ENCODE peak calls at places on chromosomes 4 and X, in ten cellular contexts. U, D, M, L, Q, O, T, K, A and X are unnamed samples.

GRCh38 chr4:188783160-188783559 is 643.9 kb downstream of the TRIML1 start:
- DNase-seq in L (no peak), Q (no peak), K (no peak), O (no peak), D (no peak), M (no peak), T (no peak), A (no peak), U (no peak), X (no peak)

GRCh38 chrX:110863883-110864282 is 68.3 kb upstream of the CHRDL1 start:
- DNase-seq in K (no peak), M (no peak), O (no peak), U (no peak), L (no peak), T (no peak), D (no peak), Q (no peak), A (no peak), X (no peak)

GRCh38 chrX:41789374-41789773 is 65.4 kb downstream of the GPR82 start:
- DNase-seq in A (no peak), K (no peak), O (no peak), D (no peak), T (no peak), U (no peak), L (no peak), M (no peak), Q (peak), X (no peak)

GRCh38 chrX:146615807-146616206 is 193.8 kb upstream of the CXorf51B start:
- DNase-seq in D (no peak), M (no peak), O (no peak), T (no peak), L (no peak), U (no peak), K (no peak), Q (no peak), A (no peak), X (no peak)

GRCh38 chr4:25368315-25368714 is 8.7 kb upstream of the ANAPC4 start:
- DNase-seq in Q (no peak), U (no peak), L (no peak), D (no peak), M (no peak), O (no peak), A (no peak), T (no peak), K (no peak), X (no peak)

GRCh38 chr4:87317527-87317926 is 5.2 kb downstream of the HSD17B13 start:
- DNase-seq in Q (peak), D (no peak), T (no peak), L (no peak), U (no peak), A (no peak), K (peak), O (no peak), M (peak), X (no peak)

GRCh38 chr4:13537011-13537831 is 7.1 kb downstream of the NKX3-2 start:
- DNase-seq in K (no peak), L (no peak), U (no peak), Q (no peak), A (no peak), M (no peak), O (no peak), T (no peak), D (peak), X (no peak)

GRCh38 chrX:104270212-104270611 is 15.5 kb upstream of the ESX1 start:
- DNase-seq in L (no peak), U (no peak), O (no peak), K (no peak), D (no peak), M (no peak), Q (no peak), A (no peak), T (no peak), X (no peak)

GRCh38 chr4:106315476-106315967 is 487 bp downstream of the TBCK start:
- DNase-seq in K (peak), D (peak), T (no peak), O (no peak), A (peak), Q (peak), L (peak), M (peak), U (no peak), X (peak)

DNA sequence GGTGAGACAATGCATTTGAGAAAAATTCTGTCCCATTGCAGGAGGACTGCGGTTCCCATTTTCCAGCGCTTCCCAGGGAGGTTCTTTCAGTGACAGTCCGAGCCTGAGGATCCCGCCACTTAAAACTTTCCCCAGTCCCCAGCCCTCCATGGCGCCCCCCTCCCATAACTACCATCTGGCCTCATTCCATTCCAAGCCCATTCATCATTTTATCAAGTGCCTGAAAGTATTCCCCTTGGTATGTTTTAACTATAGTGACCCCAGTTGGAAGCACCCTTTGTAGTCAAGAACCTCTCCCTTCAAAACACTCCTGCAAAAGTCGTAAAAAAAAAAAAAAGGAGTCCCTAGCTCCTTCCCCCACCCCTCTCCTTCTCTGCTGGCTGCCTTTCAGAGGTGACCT is 1.2 kb downstream of the RASL11B start:
- DNase-seq in D (no peak), Q (no peak), K (no peak), U (no peak), L (no peak), O (no peak), M (no peak), A (no peak), T (no peak), X (no peak)
- H3K4me3 ChIP-seq in D (no peak), Q (no peak), K (no peak), U (peak), L (no peak), O (no peak), M (no peak), A (no peak), T (peak), X (no peak)

GRCh38 chr4:146333895-146334262 is 119.5 kb downstream of the REELD1 start:
- DNase-seq in K (no peak), T (no peak), A (no peak), L (no peak), U (no peak), D (no peak), M (no peak), Q (no peak), O (no peak), X (no peak)
- H3K4me3 ChIP-seq in K (no peak), T (no peak), A (no peak), L (no peak), U (no peak), D (no peak), M (no peak), Q (no peak), O (peak), X (peak)

DNA sequence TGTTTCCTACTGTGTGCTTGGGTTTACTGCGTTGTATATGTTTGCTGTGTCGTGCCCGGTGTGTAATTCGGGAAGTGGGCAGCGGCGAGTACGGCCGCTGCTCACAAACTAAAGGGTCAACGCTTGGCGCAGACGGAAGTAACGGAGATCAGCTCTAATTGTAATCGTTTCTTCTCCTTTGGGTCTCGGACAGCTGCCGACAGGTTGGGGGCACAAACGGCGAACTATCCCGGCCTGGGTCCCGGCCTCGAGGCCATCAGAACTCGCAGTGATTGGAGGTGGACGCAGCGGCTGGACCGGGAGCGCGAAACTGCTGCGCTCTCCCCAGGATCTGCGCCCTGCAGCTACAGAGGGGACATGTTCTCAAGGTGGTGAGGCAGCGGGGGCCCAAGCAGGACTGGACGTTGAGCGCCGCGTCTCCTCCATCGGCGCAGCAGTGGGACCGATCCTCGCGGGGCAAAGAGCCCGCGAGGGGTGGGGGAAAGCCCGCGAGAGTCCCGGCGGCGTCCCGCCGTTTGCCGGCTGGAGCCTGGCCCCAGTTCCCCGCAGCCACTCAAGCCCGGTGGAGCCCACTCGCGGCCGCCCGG is 516 bp upstream of the ZIC3 start:
- DNase-seq in T (no peak), D (no peak), U (no peak), K (no peak), Q (no peak), O (no peak), A (no peak), M (no peak), L (no peak), X (no peak)
- H3K4me3 ChIP-seq in T (peak), D (no peak), U (peak), K (no peak), Q (no peak), O (peak), A (peak), M (no peak), L (no peak), X (peak)

GRCh38 chr4:183100827-183101226 is 1.8 kb downstream of the WWC2 start:
- DNase-seq in U (no peak), Q (no peak), O (no peak), D (no peak), A (no peak), M (peak), K (no peak), T (no peak), L (no peak), X (no peak)
- H3K4me3 ChIP-seq in U (peak), Q (peak), O (peak), D (no peak), A (peak), M (peak), K (peak), T (peak), L (peak), X (peak)

DNA sequence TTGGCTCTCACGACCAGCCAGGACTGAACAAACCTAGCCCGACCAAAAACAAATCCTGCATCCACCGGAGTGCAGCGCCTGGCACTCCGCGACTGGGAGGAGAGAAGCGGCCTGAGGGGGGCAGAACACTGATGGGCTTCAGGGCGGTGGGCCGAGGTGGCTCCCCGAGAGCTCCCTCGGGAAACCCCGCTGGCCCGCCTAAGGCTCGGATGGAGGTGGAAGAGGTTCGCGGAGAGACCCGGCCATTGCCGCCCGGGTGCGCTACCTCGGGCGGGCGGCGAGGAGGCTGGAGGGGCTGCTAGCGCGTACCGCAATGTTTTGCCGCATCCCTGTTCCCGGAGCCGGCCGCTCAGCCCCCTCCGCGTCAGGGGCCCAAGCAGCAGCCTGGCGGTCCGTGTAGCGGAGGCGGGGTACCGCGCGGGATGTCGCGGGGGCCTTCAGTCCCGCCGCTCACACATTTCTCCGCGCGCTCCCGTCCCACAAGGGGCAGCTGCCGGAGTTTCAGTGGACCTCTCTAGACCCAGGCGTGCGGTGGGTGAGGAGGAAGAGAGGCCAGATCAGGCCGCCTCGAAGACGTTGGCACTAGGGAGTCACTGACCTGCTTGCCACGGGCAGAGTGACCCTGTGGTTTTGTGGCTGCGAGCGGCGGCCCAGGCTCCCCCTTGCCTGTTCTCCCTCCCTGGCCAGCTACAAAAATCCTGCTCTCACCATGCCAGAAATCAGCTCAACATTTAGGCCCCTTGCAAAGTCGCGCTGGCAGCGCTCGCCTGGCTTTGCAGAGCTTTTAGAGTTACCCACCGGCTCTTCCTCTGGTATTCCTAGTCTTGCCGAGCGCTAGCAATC is 2.1 kb downstream of the SLITRK4 start:
- DNase-seq in T (no peak), D (no peak), Q (no peak), L (no peak), M (no peak), A (no peak), U (no peak), K (no peak), O (no peak), X (no peak)
- H3K4me3 ChIP-seq in T (peak), D (no peak), Q (no peak), L (no peak), M (no peak), A (peak), U (peak), K (no peak), O (no peak), X (no peak)

DNA sequence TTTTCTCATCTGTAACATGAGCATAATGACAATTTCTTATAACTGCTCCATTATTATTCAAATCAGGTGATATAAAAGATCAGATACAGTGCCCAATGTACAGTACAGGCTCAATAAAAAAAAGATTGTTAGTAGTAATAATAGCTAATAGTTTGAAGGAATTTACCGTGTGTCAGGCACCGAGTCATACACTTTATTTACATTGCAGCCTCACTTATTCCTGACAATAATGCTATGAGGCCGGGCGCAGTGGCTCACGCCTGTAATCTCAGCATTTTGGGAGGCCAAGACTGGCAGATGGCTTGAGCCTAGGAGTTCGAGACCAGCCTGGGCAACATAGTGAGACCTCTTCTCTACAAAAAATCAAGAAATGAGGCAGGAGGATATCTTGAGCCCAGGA is 10.1 kb upstream of the MAP7D3 start:
- DNase-seq in L (no peak), M (peak), Q (no peak), K (no peak), O (no peak), D (no peak), A (no peak), T (no peak), U (no peak), X (no peak)
- H3K4me3 ChIP-seq in L (no peak), M (no peak), Q (no peak), K (no peak), O (no peak), D (no peak), A (no peak), T (no peak), U (no peak), X (no peak)

GRCh38 chr4:6472008-6472386 is 417 bp downstream of the PPP2R2C start:
- DNase-seq in O (no peak), D (no peak), A (no peak), T (no peak), M (no peak), L (no peak), Q (no peak), U (no peak), K (no peak), X (no peak)
- H3K4me3 ChIP-seq in O (no peak), D (no peak), A (no peak), T (no peak), M (no peak), L (peak), Q (no peak), U (peak), K (no peak), X (no peak)

DNA sequence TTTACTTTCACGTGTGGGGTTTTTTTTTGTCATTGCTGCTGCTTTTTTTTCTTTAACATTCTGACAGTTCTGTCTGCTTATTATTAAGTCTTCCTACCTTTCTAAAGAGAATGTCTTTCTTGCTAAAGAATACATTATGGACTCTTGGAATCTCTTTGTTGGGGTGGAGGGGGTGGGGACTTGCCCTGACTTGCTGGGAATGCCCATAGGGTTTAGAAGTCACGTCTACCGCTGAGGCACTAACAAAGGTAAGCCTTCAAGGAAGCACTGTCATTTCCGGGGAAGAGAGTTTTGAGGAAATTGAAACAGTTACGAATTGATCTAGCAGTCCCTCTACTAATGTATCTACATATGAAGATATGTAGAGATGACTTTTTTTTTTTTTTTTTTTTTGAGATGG is 19.4 kb downstream of the CD99 start:
- DNase-seq in A (peak), Q (no peak), U (no peak), O (no peak), L (peak), K (peak), T (no peak), D (no peak), M (peak), X (peak)
- H3K4me3 ChIP-seq in A (no peak), Q (no peak), U (no peak), O (peak), L (peak), K (no peak), T (no peak), D (no peak), M (peak), X (peak)